ENCODE peak calls at places on chromosome 5, in seven cellular contexts. T is activated T-cell treated with anti-CD3 and anti-CD28 coated beads for 1 hour, Y is T-cell, F is kidney epithelial cell, H is heart right ventricle, B is AML-193, Q is BJ. C is an unnamed sample.

GRCh38 chr5:65721050-65721774 is 697 bp downstream of the SGTB start:
- DNase-seq in T (no peak), Y (peak), F (no peak), H (peak), B (peak), Q (no peak), C (peak)

GRCh38 chr5:159156839-159157238 is 52.5 kb downstream of the RNF145 start:
- DNase-seq in T (no peak), Y (peak), F (peak), H (no peak), B (peak), Q (no peak), C (no peak)

GRCh38 chr5:1014346-1014745 is 5.7 kb downstream of the NKD2 start:
- DNase-seq in T (no peak), Y (no peak), F (no peak), H (no peak), B (no peak), Q (no peak), C (no peak)

GRCh38 chr5:68565427-68565826 is 349.9 kb downstream of the PIK3R1 start:
- DNase-seq in T (no peak), Y (no peak), F (no peak), H (no peak), B (no peak), Q (no peak), C (no peak)

GRCh38 chr5:124825250-124825982 is 79.0 kb upstream of the ZNF608 start:
- DNase-seq in T (no peak), Y (no peak), F (no peak), H (no peak), B (no peak), Q (no peak), C (no peak)

GRCh38 chr5:54785729-54786548 is 199.5 kb downstream of the ESM1 start:
- DNase-seq in T (no peak), Y (no peak), F (no peak), H (peak), B (no peak), Q (no peak), C (peak)

GRCh38 chr5:62296998-62297397 is 9.0 kb upstream of the KIF2A start:
- DNase-seq in T (no peak), Y (no peak), F (no peak), H (no peak), B (no peak), Q (no peak), C (no peak)

GRCh38 chr5:139692605-139693340 is 44.6 kb downstream of the CXXC5 start:
- DNase-seq in T (no peak), Y (no peak), F (no peak), H (no peak), B (no peak), Q (no peak), C (no peak)